ENCODE peak calls at places on chromosomes 6 and 20, in eight cellular contexts. One of them, this sample, is unnamed.

GRCh38 chr6:159777240-159777904 is 12.0 kb downstream of the TCP1 start:
- DNase-seq in heart left ventricle: no peak
- DNase-seq in H4: no peak
- DNase-seq in body of pancreas: no peak
- DNase-seq in memory B cell: no peak
- DNase-seq in NCI-H345: no peak
- DNase-seq in colonic mucosa: peak; percentile 52
- DNase-seq in NCI-H1417 treated with DMSO at 0.1 percent for 48 hours: no peak
- DNase-seq in this sample: no peak

GRCh38 chr20:38863024-38863851 is 57.7 kb downstream of the PPP1R16B start:
- DNase-seq in memory B cell: peak; percentile 52
- DNase-seq in NCI-H1417 treated with DMSO at 0.1 percent for 48 hours: no peak
- DNase-seq in H4: no peak
- DNase-seq in NCI-H345: no peak
- DNase-seq in heart left ventricle: no peak
- DNase-seq in body of pancreas: no peak
- DNase-seq in colonic mucosa: no peak
- DNase-seq in this sample: no peak

GRCh38 chr20:17786221-17786718 is 86.5 kb downstream of the BANF2 start:
- DNase-seq in H4: no peak
- DNase-seq in NCI-H345: no peak
- DNase-seq in body of pancreas: no peak
- DNase-seq in NCI-H1417 treated with DMSO at 0.1 percent for 48 hours: no peak
- DNase-seq in memory B cell: no peak
- DNase-seq in heart left ventricle: peak; percentile 49
- DNase-seq in colonic mucosa: no peak
- DNase-seq in this sample: no peak

GRCh38 chr20:41483553-41483930 is 116.9 kb upstream of the EMILIN3 start:
- DNase-seq in body of pancreas: no peak
- DNase-seq in H4: no peak
- DNase-seq in colonic mucosa: no peak
- DNase-seq in heart left ventricle: no peak
- DNase-seq in memory B cell: no peak
- DNase-seq in NCI-H1417 treated with DMSO at 0.1 percent for 48 hours: no peak
- DNase-seq in NCI-H345: no peak
- DNase-seq in this sample: no peak

GRCh38 chr6:114945392-114945791 is 602.6 kb upstream of the HS3ST5 start:
- DNase-seq in NCI-H1417 treated with DMSO at 0.1 percent for 48 hours: no peak
- DNase-seq in NCI-H345: no peak
- DNase-seq in memory B cell: no peak
- DNase-seq in H4: no peak
- DNase-seq in body of pancreas: no peak
- DNase-seq in heart left ventricle: no peak
- DNase-seq in colonic mucosa: no peak
- DNase-seq in this sample: no peak

GRCh38 chr20:44089987-44090674 is 96.9 kb downstream of the JPH2 start:
- DNase-seq in NCI-H1417 treated with DMSO at 0.1 percent for 48 hours: no peak
- DNase-seq in H4: peak; percentile 81
- DNase-seq in memory B cell: no peak
- DNase-seq in body of pancreas: peak; percentile 65
- DNase-seq in colonic mucosa: peak; percentile 41
- DNase-seq in NCI-H345: no peak
- DNase-seq in heart left ventricle: no peak
- DNase-seq in this sample: peak; percentile 73

GRCh38 chr20:4091332-4092135 is 76.2 kb upstream of the RNF24 start:
- DNase-seq in body of pancreas: peak; percentile 74
- DNase-seq in NCI-H345: no peak
- DNase-seq in H4: peak; percentile 35
- DNase-seq in memory B cell: no peak
- DNase-seq in heart left ventricle: peak; percentile 53
- DNase-seq in NCI-H1417 treated with DMSO at 0.1 percent for 48 hours: no peak
- DNase-seq in colonic mucosa: peak; percentile 74
- DNase-seq in this sample: peak; percentile 29

GRCh38 chr6:133512410-133513016 is 271.4 kb downstream of the EYA4 start:
- DNase-seq in body of pancreas: peak; percentile 63
- DNase-seq in memory B cell: no peak
- DNase-seq in NCI-H1417 treated with DMSO at 0.1 percent for 48 hours: no peak
- DNase-seq in NCI-H345: no peak
- DNase-seq in colonic mucosa: peak; percentile 33
- DNase-seq in H4: peak; percentile 13
- DNase-seq in heart left ventricle: peak; percentile 33
- DNase-seq in this sample: peak; percentile 67

GRCh38 chr20:14067631-14068030 is 72.3 kb downstream of the MACROD2 start:
- DNase-seq in body of pancreas: no peak
- DNase-seq in memory B cell: no peak
- DNase-seq in NCI-H1417 treated with DMSO at 0.1 percent for 48 hours: no peak
- DNase-seq in H4: no peak
- DNase-seq in colonic mucosa: no peak
- DNase-seq in NCI-H345: no peak
- DNase-seq in heart left ventricle: no peak
- DNase-seq in this sample: no peak

GRCh38 chr6:158002249-158002950 is 20.7 kb downstream of the SYNJ2 start:
- DNase-seq in NCI-H345: no peak
- DNase-seq in NCI-H1417 treated with DMSO at 0.1 percent for 48 hours: no peak
- DNase-seq in heart left ventricle: no peak
- DNase-seq in memory B cell: no peak
- DNase-seq in colonic mucosa: peak; percentile 90
- DNase-seq in body of pancreas: peak; percentile 33
- DNase-seq in H4: no peak
- DNase-seq in this sample: no peak

GRCh38 chr20:58401123-58401639 is 12.2 kb downstream of the VAPB start:
- DNase-seq in body of pancreas: no peak
- DNase-seq in H4: no peak
- DNase-seq in memory B cell: no peak
- DNase-seq in NCI-H345: no peak
- DNase-seq in colonic mucosa: no peak
- DNase-seq in heart left ventricle: no peak
- DNase-seq in NCI-H1417 treated with DMSO at 0.1 percent for 48 hours: no peak
- DNase-seq in this sample: no peak

GRCh38 chr6:34385793-34386195 is 6.7 kb downstream of the NUDT3 start:
- DNase-seq in body of pancreas: no peak
- DNase-seq in heart left ventricle: no peak
- DNase-seq in memory B cell: no peak
- DNase-seq in colonic mucosa: no peak
- DNase-seq in NCI-H1417 treated with DMSO at 0.1 percent for 48 hours: no peak
- DNase-seq in NCI-H345: no peak
- DNase-seq in H4: no peak
- DNase-seq in this sample: no peak

GRCh38 chr6:12890171-12890790 is 173.7 kb downstream of the PHACTR1 start:
- DNase-seq in NCI-H1417 treated with DMSO at 0.1 percent for 48 hours: no peak
- DNase-seq in NCI-H345: no peak
- DNase-seq in memory B cell: peak; percentile 15
- DNase-seq in H4: no peak
- DNase-seq in body of pancreas: peak; percentile 38
- DNase-seq in heart left ventricle: no peak
- DNase-seq in colonic mucosa: peak; percentile 28
- DNase-seq in this sample: no peak

GRCh38 chr6:3898270-3898994 is 49.3 kb downstream of the FAM50B start:
- DNase-seq in H4: no peak
- DNase-seq in colonic mucosa: no peak
- DNase-seq in memory B cell: no peak
- DNase-seq in NCI-H345: no peak
- DNase-seq in NCI-H1417 treated with DMSO at 0.1 percent for 48 hours: no peak
- DNase-seq in heart left ventricle: no peak
- DNase-seq in body of pancreas: no peak
- DNase-seq in this sample: no peak

GRCh38 chr20:60024801-60025200 is 66.6 kb downstream of the CDH26 start:
- DNase-seq in memory B cell: no peak
- DNase-seq in colonic mucosa: no peak
- DNase-seq in body of pancreas: no peak
- DNase-seq in H4: no peak
- DNase-seq in NCI-H345: no peak
- DNase-seq in heart left ventricle: no peak
- DNase-seq in NCI-H1417 treated with DMSO at 0.1 percent for 48 hours: no peak
- DNase-seq in this sample: no peak

GRCh38 chr6:148523051-148523450 is 180.4 kb downstream of the SASH1 start:
- DNase-seq in memory B cell: no peak
- DNase-seq in heart left ventricle: no peak
- DNase-seq in NCI-H345: no peak
- DNase-seq in colonic mucosa: no peak
- DNase-seq in body of pancreas: no peak
- DNase-seq in NCI-H1417 treated with DMSO at 0.1 percent for 48 hours: no peak
- DNase-seq in H4: no peak
- DNase-seq in this sample: no peak

GRCh38 chr6:101489456-101489855 is 95.9 kb downstream of the GRIK2 start:
- DNase-seq in heart left ventricle: no peak
- DNase-seq in NCI-H345: no peak
- DNase-seq in body of pancreas: no peak
- DNase-seq in NCI-H1417 treated with DMSO at 0.1 percent for 48 hours: no peak
- DNase-seq in memory B cell: no peak
- DNase-seq in H4: no peak
- DNase-seq in colonic mucosa: no peak
- DNase-seq in this sample: no peak

GRCh38 chr6:159390384-159390783 is 221.2 kb downstream of the FNDC1 start:
- DNase-seq in body of pancreas: no peak
- DNase-seq in colonic mucosa: no peak
- DNase-seq in NCI-H345: no peak
- DNase-seq in NCI-H1417 treated with DMSO at 0.1 percent for 48 hours: no peak
- DNase-seq in heart left ventricle: no peak
- DNase-seq in H4: no peak
- DNase-seq in memory B cell: no peak
- DNase-seq in this sample: no peak

GRCh38 chr20:49892260-49893216 is 22.8 kb downstream of the SPATA2 start:
- DNase-seq in memory B cell: no peak
- DNase-seq in NCI-H345: no peak
- DNase-seq in colonic mucosa: no peak
- DNase-seq in H4: no peak
- DNase-seq in heart left ventricle: peak; percentile 77
- DNase-seq in NCI-H1417 treated with DMSO at 0.1 percent for 48 hours: no peak
- DNase-seq in body of pancreas: no peak
- DNase-seq in this sample: no peak

GRCh38 chr6:105184921-105185320 is 5.1 kb upstream of the POPDC3 start:
- DNase-seq in H4: no peak
- DNase-seq in body of pancreas: no peak
- DNase-seq in memory B cell: no peak
- DNase-seq in NCI-H1417 treated with DMSO at 0.1 percent for 48 hours: no peak
- DNase-seq in colonic mucosa: no peak
- DNase-seq in heart left ventricle: no peak
- DNase-seq in NCI-H345: no peak
- DNase-seq in this sample: peak; percentile 71

GRCh38 chr20:22438926-22439325 is 145.4 kb downstream of the FOXA2 start:
- DNase-seq in NCI-H345: no peak
- DNase-seq in memory B cell: no peak
- DNase-seq in heart left ventricle: no peak
- DNase-seq in H4: peak; percentile 23
- DNase-seq in body of pancreas: no peak
- DNase-seq in NCI-H1417 treated with DMSO at 0.1 percent for 48 hours: no peak
- DNase-seq in colonic mucosa: no peak
- DNase-seq in this sample: no peak

GRCh38 chr6:169829786-169830185 is 78.4 kb downstream of the ERMARD start:
- DNase-seq in NCI-H1417 treated with DMSO at 0.1 percent for 48 hours: no peak
- DNase-seq in colonic mucosa: no peak
- DNase-seq in H4: no peak
- DNase-seq in heart left ventricle: no peak
- DNase-seq in NCI-H345: no peak
- DNase-seq in memory B cell: no peak
- DNase-seq in body of pancreas: no peak
- DNase-seq in this sample: no peak

GRCh38 chr6:164243012-164243610 is 828.6 kb downstream of the QKI start:
- DNase-seq in H4: no peak
- DNase-seq in NCI-H1417 treated with DMSO at 0.1 percent for 48 hours: no peak
- DNase-seq in heart left ventricle: no peak
- DNase-seq in NCI-H345: no peak
- DNase-seq in memory B cell: no peak
- DNase-seq in colonic mucosa: no peak
- DNase-seq in body of pancreas: no peak
- DNase-seq in this sample: no peak

GRCh38 chr20:34522969-34523871 is 7.0 kb downstream of the DYNLRB1 start:
- DNase-seq in memory B cell: peak; percentile 42
- DNase-seq in H4: peak; percentile 52
- DNase-seq in heart left ventricle: no peak
- DNase-seq in NCI-H1417 treated with DMSO at 0.1 percent for 48 hours: no peak
- DNase-seq in colonic mucosa: peak; percentile 65
- DNase-seq in NCI-H345: peak; percentile 22
- DNase-seq in body of pancreas: peak; percentile 54
- DNase-seq in this sample: peak; percentile 75

GRCh38 chr6:134626131-134626530 is 308.2 kb upstream of the SGK1 start:
- DNase-seq in NCI-H1417 treated with DMSO at 0.1 percent for 48 hours: no peak
- DNase-seq in colonic mucosa: no peak
- DNase-seq in body of pancreas: no peak
- DNase-seq in H4: no peak
- DNase-seq in memory B cell: no peak
- DNase-seq in NCI-H345: no peak
- DNase-seq in heart left ventricle: no peak
- DNase-seq in this sample: no peak

GRCh38 chr6:139378882-139379341 is 4.5 kb upstream of the CITED2 start:
- DNase-seq in memory B cell: no peak
- DNase-seq in heart left ventricle: no peak
- DNase-seq in H4: peak; percentile 15
- DNase-seq in NCI-H1417 treated with DMSO at 0.1 percent for 48 hours: no peak
- DNase-seq in colonic mucosa: no peak
- DNase-seq in body of pancreas: no peak
- DNase-seq in NCI-H345: no peak
- DNase-seq in this sample: peak; percentile 64

GRCh38 chr20:23668477-23668951 is 20.3 kb downstream of the CST4 start:
- DNase-seq in NCI-H1417 treated with DMSO at 0.1 percent for 48 hours: no peak
- DNase-seq in heart left ventricle: peak; percentile 46
- DNase-seq in NCI-H345: peak; percentile 72
- DNase-seq in colonic mucosa: peak; percentile 60
- DNase-seq in H4: peak; percentile 37
- DNase-seq in memory B cell: peak; percentile 28
- DNase-seq in body of pancreas: peak; percentile 59
- DNase-seq in this sample: peak; percentile 66

GRCh38 chr6:91082311-91082803 is 495.5 kb upstream of the MAP3K7 start:
- DNase-seq in body of pancreas: no peak
- DNase-seq in NCI-H1417 treated with DMSO at 0.1 percent for 48 hours: no peak
- DNase-seq in memory B cell: no peak
- DNase-seq in colonic mucosa: no peak
- DNase-seq in heart left ventricle: no peak
- DNase-seq in H4: peak; percentile 8
- DNase-seq in NCI-H345: no peak
- DNase-seq in this sample: peak; percentile 33

GRCh38 chr6:134081506-134081905 is 29.1 kb upstream of the SLC2A12 start:
- DNase-seq in NCI-H345: peak; percentile 10
- DNase-seq in NCI-H1417 treated with DMSO at 0.1 percent for 48 hours: peak; percentile 16
- DNase-seq in heart left ventricle: no peak
- DNase-seq in body of pancreas: no peak
- DNase-seq in colonic mucosa: no peak
- DNase-seq in H4: no peak
- DNase-seq in memory B cell: no peak
- DNase-seq in this sample: no peak

GRCh38 chr6:71645299-71645698 is 241.1 kb upstream of the RIMS1 start:
- DNase-seq in heart left ventricle: no peak
- DNase-seq in H4: no peak
- DNase-seq in NCI-H345: no peak
- DNase-seq in body of pancreas: no peak
- DNase-seq in NCI-H1417 treated with DMSO at 0.1 percent for 48 hours: no peak
- DNase-seq in colonic mucosa: no peak
- DNase-seq in memory B cell: no peak
- DNase-seq in this sample: no peak

GRCh38 chr6:41027251-41027650 is 11.8 kb downstream of the UNC5CL start:
- DNase-seq in memory B cell: no peak
- DNase-seq in heart left ventricle: no peak
- DNase-seq in colonic mucosa: no peak
- DNase-seq in NCI-H345: no peak
- DNase-seq in NCI-H1417 treated with DMSO at 0.1 percent for 48 hours: no peak
- DNase-seq in H4: no peak
- DNase-seq in body of pancreas: no peak
- DNase-seq in this sample: peak; percentile 10

GRCh38 chr6:42354707-42355106 is 97.0 kb downstream of the TRERF1 start:
- DNase-seq in colonic mucosa: no peak
- DNase-seq in memory B cell: no peak
- DNase-seq in NCI-H345: no peak
- DNase-seq in H4: no peak
- DNase-seq in heart left ventricle: no peak
- DNase-seq in body of pancreas: no peak
- DNase-seq in NCI-H1417 treated with DMSO at 0.1 percent for 48 hours: no peak
- DNase-seq in this sample: no peak

GRCh38 chr20:53623454-53624206 is 30.0 kb upstream of the ZNF217 start:
- DNase-seq in body of pancreas: peak; percentile 79
- DNase-seq in heart left ventricle: peak; percentile 76
- DNase-seq in NCI-H1417 treated with DMSO at 0.1 percent for 48 hours: no peak
- DNase-seq in colonic mucosa: peak; percentile 84
- DNase-seq in memory B cell: no peak
- DNase-seq in H4: peak; percentile 73
- DNase-seq in NCI-H345: peak; percentile 4
- DNase-seq in this sample: peak; percentile 91

GRCh38 chr6:144149894-144150672 is at the start of gene STX11:
- DNase-seq in memory B cell: peak; percentile 60
- DNase-seq in H4: no peak
- DNase-seq in NCI-H1417 treated with DMSO at 0.1 percent for 48 hours: no peak
- DNase-seq in heart left ventricle: peak; percentile 86
- DNase-seq in body of pancreas: peak; percentile 53
- DNase-seq in colonic mucosa: peak; percentile 67
- DNase-seq in NCI-H345: peak; percentile 67
- DNase-seq in this sample: peak; percentile 75